ENCODE peak calls at places on chromosome X, in six cellular contexts. Q is brain microvascular endothelial cell, M is heart right ventricle, W is colonic mucosa, I is uterus, K is kidney. T is an unnamed sample.

GRCh38 chrX:12013220-12013619 is 125.1 kb upstream of the FRMPD4 start:
- DNase-seq in Q (peak; percentile 45), M (no peak), W (no peak), I (no peak), K (no peak), T (no peak)

GRCh38 chrX:124333862-124334261 is 1.4 kb downstream of the TEX13D start:
- DNase-seq in Q (no peak), M (no peak), W (no peak), I (no peak), K (no peak), T (no peak)

GRCh38 chrX:124226129-124226528 is 106.3 kb upstream of the TEX13D start:
- DNase-seq in Q (no peak), M (no peak), W (no peak), I (no peak), K (no peak), T (no peak)

GRCh38 chrX:56978172-56978571 is 17.2 kb downstream of the SPIN3 start:
- DNase-seq in Q (peak; percentile 40), M (no peak), W (peak; percentile 45), I (peak; percentile 22), K (no peak), T (no peak)

GRCh38 chrX:21745756-21746155 is 12.2 kb downstream of the SMPX start:
- DNase-seq in Q (peak; percentile 43), M (no peak), W (peak; percentile 47), I (no peak), K (no peak), T (no peak)

GRCh38 chrX:64151911-64152310 is 53.6 kb downstream of the AMER1 start:
- DNase-seq in Q (no peak), M (no peak), W (no peak), I (no peak), K (no peak), T (no peak)

GRCh38 chrX:46029777-46030176 is 515.4 kb downstream of the ZNF674 start:
- DNase-seq in Q (no peak), M (no peak), W (no peak), I (no peak), K (no peak), T (no peak)

GRCh38 chrX:38651625-38652601 is 90.6 kb downstream of the TSPAN7 start:
- DNase-seq in Q (no peak), M (no peak), W (no peak), I (no peak), K (no peak), T (no peak)

GRCh38 chrX:17787557-17787956 is 50.3 kb downstream of the SCML1 start:
- DNase-seq in Q (no peak), M (no peak), W (no peak), I (no peak), K (no peak), T (no peak)

GRCh38 chrX:123962794-123963373 is 1.4 kb downstream of the STAG2 start:
- DNase-seq in Q (peak; percentile 94), M (peak; percentile 84), W (peak; percentile 88), I (peak; percentile 95), K (peak; percentile 95), T (peak; percentile 89)

GRCh38 chrX:154450312-154450711 is 6.4 kb downstream of the FAM50A start:
- DNase-seq in Q (no peak), M (no peak), W (no peak), I (no peak), K (peak; percentile 48), T (no peak)

GRCh38 chrX:153878969-153879653 is 6.9 kb downstream of the L1CAM start:
- DNase-seq in Q (no peak), M (no peak), W (no peak), I (no peak), K (no peak), T (no peak)

GRCh38 chrX:154049209-154050112 is 29.8 kb upstream of the IRAK1 start:
- DNase-seq in Q (no peak), M (no peak), W (no peak), I (no peak), K (no peak), T (no peak)

GRCh38 chrX:133749951-133750350 is 235.4 kb downstream of the GPC3 start:
- DNase-seq in Q (no peak), M (no peak), W (no peak), I (no peak), K (no peak), T (no peak)

GRCh38 chrX:133742602-133743305 is 242.6 kb downstream of the GPC3 start:
- DNase-seq in Q (no peak), M (no peak), W (no peak), I (no peak), K (no peak), T (no peak)

GRCh38 chrX:133749370-133749769 is 236.0 kb downstream of the GPC3 start:
- DNase-seq in Q (no peak), M (no peak), W (no peak), I (no peak), K (no peak), T (no peak)

GRCh38 chrX:133745361-133745760 is 240.0 kb downstream of the GPC3 start:
- DNase-seq in Q (no peak), M (no peak), W (no peak), I (no peak), K (no peak), T (no peak)

DNA sequence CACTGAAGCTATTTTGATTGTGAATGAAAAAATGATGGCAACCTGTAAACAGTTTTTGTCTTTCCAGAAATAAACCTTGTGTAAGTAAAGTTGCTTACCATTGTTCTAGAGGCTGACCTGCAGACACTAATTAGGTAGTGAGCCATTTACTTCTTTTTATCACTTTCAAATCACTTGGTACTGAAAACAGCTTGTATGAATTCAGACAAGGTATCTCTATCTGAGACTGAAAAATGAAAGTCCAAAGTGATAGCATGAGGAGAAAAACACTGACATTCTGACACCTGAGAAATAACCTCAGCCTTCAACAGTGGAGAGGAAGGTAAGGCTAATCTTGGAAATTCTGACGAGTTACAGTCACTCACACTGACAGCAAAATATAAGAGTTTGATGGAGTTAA is 238.8 kb downstream of the GPC3 start:
- DNase-seq in Q (no peak), M (no peak), W (no peak), I (no peak), K (no peak), T (no peak)
- H3K4me3 ChIP-seq in Q (no peak overlapping the region), M (no peak overlapping the region), W (no peak overlapping the region), I (no peak overlapping the region), K (no peak overlapping the region), T (no peak overlapping the region)

DNA sequence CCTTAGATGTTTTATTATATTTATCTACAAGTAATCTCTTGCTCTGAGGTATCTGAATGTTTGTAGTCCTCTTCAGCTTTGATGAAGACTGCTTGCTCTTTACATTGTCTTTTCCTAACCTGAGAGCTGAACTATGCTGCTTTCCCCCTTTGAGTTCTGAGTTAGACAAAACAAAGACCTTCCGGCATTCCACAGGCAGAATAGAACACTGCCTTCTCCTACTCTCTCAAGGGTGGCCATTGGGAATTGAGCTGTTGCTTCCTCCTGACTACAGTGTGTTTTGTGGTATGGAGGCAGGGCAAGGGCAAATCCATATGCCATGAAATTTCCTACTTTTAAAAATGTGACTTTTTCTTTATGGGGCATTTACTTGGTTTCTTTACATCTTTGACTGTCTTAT is 841.0 kb downstream of the FAM133A start:
- DNase-seq in Q (no peak), M (no peak), W (no peak), I (no peak), K (no peak), T (no peak)
- H3K27ac ChIP-seq in Q (no peak overlapping the region), M (no peak overlapping the region), W (no peak overlapping the region), I (no peak overlapping the region), K (no peak overlapping the region), T (no peak overlapping the region)

GRCh38 chrX:24646745-24647182 is 383 bp downstream of the PCYT1B start:
- DNase-seq in Q (no peak), M (no peak), W (no peak), I (no peak), K (no peak), T (no peak)
- H3K4me3 ChIP-seq in Q (peak overlapping the region; percentile 44), M (peak overlapping the region; percentile 8), W (no peak overlapping the region), I (peak overlapping the region; percentile 33), K (no peak overlapping the region), T (peak overlapping the region; percentile 18)

GRCh38 chrX:9825966-9826365 is 39.7 kb downstream of the SHROOM2 start:
- DNase-seq in Q (no peak), M (no peak), W (no peak), I (no peak), K (no peak), T (no peak)
- H3K27ac ChIP-seq in Q (no peak overlapping the region), M (no peak overlapping the region), W (no peak overlapping the region), I (no peak overlapping the region), K (no peak overlapping the region), T (no peak overlapping the region)

GRCh38 chrX:117973175-117974075 is 143.2 kb downstream of the KLHL13 start:
- DNase-seq in Q (no peak), M (no peak), W (no peak), I (no peak), K (no peak), T (no peak)
- H3K4me3 ChIP-seq in Q (no peak overlapping the region), M (peak overlapping the region; percentile 8), W (no peak overlapping the region), I (no peak overlapping the region), K (no peak overlapping the region), T (no peak overlapping the region)

DNA sequence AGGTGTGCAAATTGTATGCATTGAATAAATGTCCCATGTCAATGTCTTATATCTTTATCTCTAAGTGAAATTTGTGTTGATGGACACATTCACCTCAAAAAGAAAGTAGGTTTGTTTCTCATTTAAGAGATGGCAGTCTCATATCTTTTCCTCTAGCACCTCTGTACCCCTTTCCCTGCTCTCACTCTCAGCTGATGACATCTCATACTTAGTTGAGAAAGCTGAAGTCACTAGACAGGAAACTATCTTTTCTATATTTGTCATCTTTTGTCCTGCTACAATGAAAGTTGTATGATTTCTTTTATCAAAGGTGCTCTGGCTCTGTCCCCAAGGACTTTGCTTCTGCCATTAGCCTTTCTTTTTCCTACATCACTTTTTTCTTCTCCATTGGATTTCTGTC is 84.0 kb upstream of the GRPR start:
- DNase-seq in Q (no peak), M (no peak), W (no peak), I (no peak), K (no peak), T (no peak)
- H3K27ac ChIP-seq in Q (no peak overlapping the region), M (no peak overlapping the region), W (no peak overlapping the region), I (no peak overlapping the region), K (no peak overlapping the region), T (no peak overlapping the region)

T was measured in left lung.